ENCODE peak calls at places on chromosomes 13 and 19, in ten cellular contexts. I is GOT3, M is NCI-H1105 treated with DMSO at 0.1 percent for 48 hours, W is hypothalamus, C is NCI-H748 treated with DMSO at 0.1 percent for 48 hours, E is iris pigment epithelial cell, Z is foreskin fibroblast, L is prostate gland, V is GM13977, A is NCI-H1436. J is an unnamed sample.
A peak's percentile ranks its signal among the peaks of the same experiment; 100 is the strongest.

GRCh38 chr13:63010072-63010658 is 1594.5 kb upstream of the PCDH20 start:
- DNase-seq in I (no peak), M (no peak), W (no peak), C (no peak), E (no peak), Z (no peak), L (no peak), V (no peak), A (no peak), J (no peak)

GRCh38 chr13:27482996-27483395 is 32.6 kb upstream of the MTIF3 start:
- DNase-seq in I (no peak), M (no peak), W (no peak), C (no peak), E (no peak), Z (no peak), L (no peak), V (peak; percentile 43), A (no peak), J (no peak)

GRCh38 chr19:8306235-8307054 is 1.7 kb downstream of the CD320 start:
- DNase-seq in I (no peak), M (no peak), W (no peak), C (no peak), E (no peak), Z (no peak), L (peak; percentile 3), V (no peak), A (no peak), J (no peak)

GRCh38 chr13:20974981-20975585 is 72.5 kb upstream of the XPO4 start:
- DNase-seq in I (no peak), M (no peak), W (no peak), C (no peak), E (no peak), Z (no peak), L (no peak), V (no peak), A (no peak), J (no peak)

GRCh38 chr13:37173214-37173613 is 67.8 kb upstream of the CSNK1A1L start:
- DNase-seq in I (no peak), M (no peak), W (no peak), C (no peak), E (peak; percentile 92), Z (peak; percentile 80), L (no peak), V (no peak), A (no peak), J (no peak)

GRCh38 chr19:9871626-9872338 is 36.7 kb downstream of the PIN1 start:
- DNase-seq in I (no peak), M (no peak), W (no peak), C (peak; percentile 35), E (no peak), Z (no peak), L (no peak), V (no peak), A (no peak), J (no peak)

GRCh38 chr19:4802711-4803110 is 11.2 kb downstream of the FEM1A start:
- DNase-seq in I (no peak), M (no peak), W (no peak), C (no peak), E (no peak), Z (no peak), L (no peak), V (no peak), A (no peak), J (no peak)

GRCh38 chr19:33302175-33302973 is at the start of gene CEBPA:
- DNase-seq in I (no peak), M (peak; percentile 79), W (peak; percentile 58), C (peak; percentile 66), E (peak; percentile 78), Z (peak; percentile 81), L (peak; percentile 87), V (peak; percentile 94), A (peak; percentile 48), J (peak; percentile 97)

GRCh38 chr13:49374585-49375290 is 69.1 kb downstream of the CAB39L start:
- DNase-seq in I (no peak), M (no peak), W (no peak), C (no peak), E (peak; percentile 94), Z (peak; percentile 84), L (no peak), V (no peak), A (no peak), J (no peak)

GRCh38 chr19:55437410-55437809 is 5.7 kb downstream of the SHISA7 start:
- DNase-seq in I (no peak), M (no peak), W (no peak), C (no peak), E (peak; percentile 69), Z (peak; percentile 50), L (no peak), V (no peak), A (no peak), J (no peak)

GRCh38 chr19:2923510-2923909 is 21.3 kb downstream of the ZNF77 start:
- DNase-seq in I (no peak), M (peak; percentile 21), W (no peak), C (no peak), E (peak; percentile 23), Z (peak; percentile 89), L (peak; percentile 54), V (no peak), A (no peak), J (no peak)

GRCh38 chr19:54014920-54015560 is 23.6 kb downstream of the CACNG6 start:
- DNase-seq in I (no peak), M (peak; percentile 66), W (no peak), C (peak; percentile 72), E (no peak), Z (no peak), L (no peak), V (no peak), A (peak; percentile 74), J (peak; percentile 27)

GRCh38 chr13:95256086-95256485 is 45.2 kb downstream of the ABCC4 start:
- DNase-seq in I (no peak), M (no peak), W (no peak), C (no peak), E (peak; percentile 97), Z (peak; percentile 91), L (no peak), V (no peak), A (no peak), J (no peak)

GRCh38 chr19:36605839-36606478 is 846 bp downstream of the ZNF382 start:
- DNase-seq in I (no peak), M (no peak), W (no peak), C (no peak), E (peak; percentile 31), Z (no peak), L (no peak), V (peak; percentile 53), A (no peak), J (no peak)

GRCh38 chr13:107185889-107186288 is 618.0 kb upstream of the ARGLU1 start:
- DNase-seq in I (no peak), M (no peak), W (no peak), C (no peak), E (peak; percentile 81), Z (no peak), L (no peak), V (no peak), A (no peak), J (no peak)

GRCh38 chr13:102799544-102800144 is 725 bp downstream of the BIVM start:
- DNase-seq in I (no peak), M (peak; percentile 41), W (no peak), C (no peak), E (peak; percentile 27), Z (no peak), L (peak; percentile 8), V (peak; percentile 36), A (no peak), J (no peak)

GRCh38 chr13:24214528-24214927 is 54.0 kb downstream of the SPATA13 start:
- DNase-seq in I (no peak), M (no peak), W (no peak), C (no peak), E (no peak), Z (no peak), L (no peak), V (no peak), A (no peak), J (no peak)

GRCh38 chr19:14059093-14059480 is 2.8 kb downstream of the PALM3 start:
- DNase-seq in I (no peak), M (no peak), W (no peak), C (no peak), E (no peak), Z (no peak), L (no peak), V (peak; percentile 85), A (no peak), J (no peak)

GRCh38 chr19:38264486-38265212 is at the start of gene SPINT2:
- DNase-seq in I (no peak), M (peak; percentile 93), W (no peak), C (no peak), E (no peak), Z (no peak), L (no peak), V (peak; percentile 82), A (peak; percentile 99), J (peak; percentile 98)

GRCh38 chr19:30755581-30755980 is 383.4 kb downstream of the ZNF536 start:
- DNase-seq in I (no peak), M (no peak), W (no peak), C (no peak), E (no peak), Z (no peak), L (no peak), V (no peak), A (no peak), J (no peak)

GRCh38 chr19:3057275-3057714 is 5.0 kb downstream of the TLE5 start:
- DNase-seq in I (no peak), M (peak; percentile 38), W (peak; percentile 31), C (no peak), E (peak; percentile 29), Z (no peak), L (peak; percentile 93), V (no peak), A (no peak), J (no peak)

GRCh38 chr13:32225494-32225931 is 89.7 kb downstream of the ZAR1L start:
- DNase-seq in I (no peak), M (no peak), W (no peak), C (no peak), E (peak; percentile 89), Z (peak; percentile 27), L (no peak), V (no peak), A (no peak), J (no peak)

GRCh38 chr19:55284405-55285058 is 735 bp downstream of the BRSK1 start:
- DNase-seq in I (no peak), M (peak; percentile 5), W (no peak), C (peak; percentile 17), E (no peak), Z (no peak), L (no peak), V (no peak), A (no peak), J (no peak)

GRCh38 chr13:59931621-59932020 is 232.1 kb downstream of the DIAPH3 start:
- DNase-seq in I (no peak), M (peak; percentile 53), W (no peak), C (peak; percentile 95), E (no peak), Z (no peak), L (no peak), V (no peak), A (no peak), J (no peak)

GRCh38 chr13:21576424-21576823 is 27.5 kb downstream of the MICU2 start:
- DNase-seq in I (no peak), M (no peak), W (no peak), C (no peak), E (peak; percentile 28), Z (no peak), L (no peak), V (no peak), A (no peak), J (no peak)

GRCh38 chr13:98478134-98479129 is 98.5 kb downstream of the STK24 start:
- DNase-seq in I (no peak), M (no peak), W (no peak), C (no peak), E (peak; percentile 63), Z (peak; percentile 42), L (no peak), V (no peak), A (no peak), J (no peak)

GRCh38 chr13:37106642-37107041 is 1.2 kb upstream of the CSNK1A1L start:
- DNase-seq in I (no peak), M (no peak), W (no peak), C (no peak), E (peak; percentile 48), Z (no peak), L (no peak), V (no peak), A (no peak), J (no peak)

GRCh38 chr19:55082023-55082851 is 6.6 kb downstream of the EPS8L1 start:
- DNase-seq in I (no peak), M (no peak), W (no peak), C (peak; percentile 58), E (peak; percentile 70), Z (peak; percentile 41), L (no peak), V (peak; percentile 86), A (no peak), J (peak; percentile 29)

J was measured in NCI-H2227 treated with DMSO at 0.1 percent for 48 hours.